ENCODE peak calls at places on chromosomes 6 and 20, in four cellular contexts. J is HCT116, S is K562, K is HepG2. V is an unnamed sample.
A peak's percentile ranks its signal among the peaks of the same experiment; 100 is the strongest.

GRCh38 chr20:325889-326644 is 715 bp downstream of the SOX12 start:
- DNase-seq in J (no peak), S (peak; percentile 48), K (peak; percentile 63), V (peak; percentile 70)

GRCh38 chr20:33065785-33066184 is 12.1 kb downstream of the BPIFB3 start:
- DNase-seq in J (no peak), S (no peak), K (no peak), V (no peak)

GRCh38 chr20:56414842-56415765 is 3.0 kb downstream of the CASS4 start:
- DNase-seq in J (no peak), S (peak; percentile 73), K (no peak), V (no peak)

GRCh38 chr20:24465730-24466129 is 3.7 kb upstream of the SYNDIG1 start:
- DNase-seq in J (no peak), S (no peak), K (no peak), V (no peak)

GRCh38 chr6:108732101-108732870 is 115.9 kb upstream of the ARMC2 start:
- DNase-seq in J (peak; percentile 85), S (no peak), K (no peak), V (no peak)

GRCh38 chr6:111850288-111850937 is 22.8 kb downstream of the FYN start:
- DNase-seq in J (no peak), S (no peak), K (no peak), V (no peak)

GRCh38 chr6:24313477-24314141 is 44.2 kb downstream of the DCDC2 start:
- DNase-seq in J (no peak), S (no peak), K (peak; percentile 93), V (no peak)

GRCh38 chr20:4370856-4371255 is 350.9 kb upstream of the PRND start:
- DNase-seq in J (no peak), S (no peak), K (no peak), V (no peak)

GRCh38 chr6:160071805-160072687 is 49.6 kb upstream of the SLC22A1 start:
- DNase-seq in J (no peak), S (no peak), K (no peak), V (no peak)

GRCh38 chr6:107060704-107061103 is 32.7 kb downstream of the MTRES1 start:
- DNase-seq in J (no peak), S (no peak), K (no peak), V (no peak)

GRCh38 chr6:134340574-134340973 is 22.7 kb upstream of the SGK1 start:
- DNase-seq in J (no peak), S (no peak), K (no peak), V (no peak)

GRCh38 chr6:90227165-90227564 is 69.5 kb downstream of the BACH2 start:
- DNase-seq in J (no peak), S (no peak), K (no peak), V (no peak)

GRCh38 chr6:2007165-2007564 is 238.2 kb downstream of the GMDS start:
- DNase-seq in J (no peak), S (no peak), K (no peak), V (no peak)

GRCh38 chr20:12649234-12649633 is 359.5 kb upstream of the SPTLC3 start:
- DNase-seq in J (no peak), S (no peak), K (no peak), V (no peak)

GRCh38 chr6:1576166-1576565 is 33.5 kb upstream of the FOXC1 start:
- DNase-seq in J (no peak), S (no peak), K (no peak), V (no peak)

GRCh38 chr6:107539409-107539808 is 49.5 kb downstream of the SOBP start:
- DNase-seq in J (no peak), S (no peak), K (peak; percentile 96), V (peak; percentile 44)

GRCh38 chr6:137588472-137588871 is 94.3 kb upstream of the OLIG3 start:
- DNase-seq in J (no peak), S (no peak), K (peak; percentile 25), V (no peak)

GRCh38 chr20:33410081-33410742 is 8.9 kb upstream of the CDK5RAP1 start:
- DNase-seq in J (no peak), S (no peak), K (no peak), V (no peak)

GRCh38 chr20:10047427-10047826 is 12.6 kb downstream of the ANKEF1 start:
- DNase-seq in J (no peak), S (no peak), K (peak; percentile 39), V (peak; percentile 27)

GRCh38 chr6:100184473-100184872 is 190.4 kb upstream of the MCHR2 start:
- DNase-seq in J (no peak), S (no peak), K (no peak), V (no peak)
- TF ChIP-seq ELF1 in J (no peak), S (no peak), K (no peak), V (no peak)

GRCh38 chr6:37693079-37693478 is 4.6 kb downstream of the MDGA1 start:
- DNase-seq in J (no peak), S (no peak), K (no peak), V (no peak)
- TF ChIP-seq ELF1 in J (no peak), S (no peak), K (no peak), V (no peak)

GRCh38 chr6:48641544-48641943 is 530.5 kb upstream of the PTCHD4 start:
- DNase-seq in J (no peak), S (no peak), K (no peak), V (no peak)
- TF ChIP-seq ELF1 in J (no peak), S (no peak), K (no peak), V (no peak)

DNA sequence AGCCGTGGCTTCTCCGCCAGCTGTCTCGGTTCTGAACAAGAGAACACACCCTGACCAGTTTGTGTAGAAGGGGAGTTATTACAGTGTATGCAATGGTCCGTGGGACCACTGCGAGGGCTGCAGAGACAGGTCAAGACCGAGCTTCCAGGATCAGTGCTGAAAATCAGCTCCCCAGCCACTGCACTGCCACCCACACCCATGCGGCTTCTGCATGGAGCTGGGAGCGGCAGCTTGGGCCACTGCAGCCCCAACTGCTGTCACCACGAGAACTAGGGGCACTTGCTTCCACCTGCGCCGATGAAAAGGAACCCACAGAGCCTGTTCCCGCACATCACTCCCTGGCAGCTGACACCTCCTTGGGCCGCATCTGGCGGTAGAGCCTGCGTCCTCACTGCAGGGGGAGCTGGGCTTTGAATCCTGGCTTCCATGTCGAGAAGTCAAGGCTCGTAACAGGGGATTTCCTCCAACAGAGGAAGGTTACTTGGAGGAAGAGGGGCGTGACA is 56.2 kb downstream of the TMEM242 start:
- DNase-seq in J (no peak), S (no peak), K (no peak), V (no peak)
- TF ChIP-seq ELF1 in J (no peak), S (no peak), K (no peak), V (no peak)

DNA sequence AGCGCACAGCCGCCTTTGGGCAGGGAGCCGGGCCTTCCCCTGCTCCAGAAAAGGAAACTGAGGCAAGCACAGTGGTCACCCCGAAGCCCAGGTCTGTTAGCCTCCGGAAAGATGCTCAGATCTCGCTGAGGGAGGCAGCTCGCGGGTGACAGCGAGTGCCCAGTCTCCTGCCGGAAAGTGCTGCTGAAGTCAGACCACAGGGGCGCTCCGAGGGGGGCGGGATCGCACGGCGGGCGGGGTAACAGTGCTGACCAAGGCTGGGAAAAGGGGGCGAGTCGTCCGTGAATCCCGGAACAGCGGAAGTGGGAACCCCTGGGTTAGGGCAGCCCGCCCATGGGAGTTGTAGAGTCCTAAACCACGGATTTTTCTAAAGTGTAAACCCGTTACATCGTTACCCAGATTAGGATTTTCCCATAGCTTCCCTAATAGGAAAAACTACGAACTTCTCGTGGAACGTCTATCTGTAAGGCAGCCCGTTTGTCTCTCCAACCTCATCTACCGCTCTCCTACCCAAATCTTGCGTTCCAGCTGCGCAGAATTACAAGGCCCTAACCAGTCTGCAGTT is 504 bp downstream of the VPS16 start:
- DNase-seq in J (no peak), S (peak; percentile 52), K (peak; percentile 66), V (peak; percentile 85)
- TF ChIP-seq ELF1 in J (no peak), S (no peak), K (peak; percentile 74), V (peak; percentile 49)

DNA sequence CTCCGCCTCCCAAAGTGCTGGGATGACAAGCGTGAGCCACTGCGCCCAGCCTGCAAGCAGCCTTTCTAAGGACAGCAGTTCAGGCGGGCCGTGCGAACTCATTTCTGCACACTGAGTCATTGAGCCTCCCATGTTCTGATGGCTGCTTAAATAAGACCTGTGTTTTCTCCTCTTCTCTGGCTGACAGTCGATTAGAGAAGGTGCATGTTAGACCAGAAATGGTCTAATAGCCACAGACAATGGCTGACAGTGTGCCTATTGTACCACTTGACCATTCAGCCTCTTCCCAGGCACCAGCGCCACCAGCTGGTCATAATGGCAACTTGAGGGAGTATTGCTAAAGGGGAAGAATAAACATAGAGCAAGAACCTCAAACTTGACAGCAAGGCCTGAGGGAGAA is 6.2 kb downstream of the CST11 start:
- DNase-seq in J (peak; percentile 35), S (peak; percentile 43), K (peak; percentile 82), V (peak; percentile 46)
- TF ChIP-seq ELF1 in J (no peak), S (no peak), K (no peak), V (no peak)

DNA sequence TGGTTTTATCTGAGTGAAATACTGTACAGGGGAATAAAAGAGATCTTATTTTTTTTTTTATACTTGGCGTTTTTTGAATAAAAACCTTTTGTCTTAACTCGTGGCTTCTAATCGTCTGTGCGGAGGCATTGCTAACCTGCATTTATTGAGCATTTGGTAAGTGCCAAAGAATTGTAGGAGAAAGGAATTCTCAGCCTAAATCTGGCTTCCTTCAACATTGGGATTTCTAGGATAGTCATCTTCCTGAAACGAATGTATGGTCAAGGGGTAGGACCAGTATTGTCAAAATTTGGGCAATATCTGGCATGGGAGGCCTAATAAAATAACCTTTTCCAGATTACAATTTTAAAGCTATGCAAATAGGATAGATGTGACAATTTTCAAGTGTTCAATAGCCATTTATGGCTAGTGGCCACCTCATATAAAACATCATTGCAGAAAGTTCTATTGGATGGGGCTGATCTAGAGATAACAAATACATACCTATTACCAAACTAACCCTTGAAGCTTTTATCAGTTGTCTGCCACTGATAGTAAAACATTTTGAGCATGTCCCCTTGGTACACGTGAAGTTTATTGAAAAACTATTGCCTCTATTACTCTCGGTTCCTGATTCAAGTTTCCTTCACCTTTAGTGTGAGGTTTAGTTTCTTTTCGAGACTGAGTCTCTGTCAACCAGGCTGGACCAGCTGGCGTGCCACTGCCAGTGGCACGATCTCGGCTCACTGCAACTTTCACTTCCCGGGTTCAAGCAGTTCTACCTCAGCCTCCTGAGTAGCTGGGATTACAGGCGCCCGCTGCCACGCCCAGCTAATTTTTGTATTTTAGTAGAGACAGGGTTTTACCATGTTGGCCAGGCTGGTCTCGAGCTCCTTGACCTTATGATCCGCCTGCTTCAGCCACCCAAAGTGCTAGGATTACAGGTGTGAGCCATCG is 5.6 kb downstream of the PIM1 start:
- DNase-seq in J (no peak), S (no peak), K (no peak), V (no peak)
- TF ChIP-seq ELF1 in J (no peak), S (peak; percentile 41), K (no peak), V (no peak)